ENCODE peak calls at places on chromosome X, in ten cellular contexts. W, O, V, Z, D, I, G, P, T and Y are unnamed samples. For H3K27me3, the result is how much of the 10 kb centered on the place peaks cover.

GRCh38 chrX:109840585-109840984 is 107.5 kb upstream of the ACSL4 start:
- DNase-seq in W (peak), O (peak), V (peak), Z (peak), D (peak), I (no peak), G (no peak), P (no peak), T (no peak), Y (peak)

GRCh38 chrX:110026099-110026844 is 23.4 kb downstream of the TMEM164 start:
- DNase-seq in W (no peak), O (no peak), V (peak), Z (no peak), D (no peak), I (no peak), G (no peak), P (no peak), T (no peak), Y (no peak)

GRCh38 chrX:129522184-129523059 is 868 bp downstream of the SMARCA1 start:
- DNase-seq in W (peak), O (peak), V (peak), Z (peak), D (peak), I (no peak), G (peak), P (peak), T (no peak), Y (no peak)

GRCh38 chrX:421646-422325 is 35.1 kb upstream of the PPP2R3B start:
- DNase-seq in W (no peak), O (peak), V (no peak), Z (no peak), D (no peak), I (no peak), G (no peak), P (no peak), T (no peak), Y (no peak)

GRCh38 chrX:106874075-106874474 is 29.1 kb downstream of the RIPPLY1 start:
- DNase-seq in W (no peak), O (no peak), V (peak), Z (no peak), D (no peak), I (no peak), G (peak), P (no peak), T (no peak), Y (no peak)

GRCh38 chrX:113136841-113137240 is 296.2 kb upstream of the AMOT start:
- DNase-seq in W (no peak), O (no peak), V (no peak), Z (no peak), D (no peak), I (no peak), G (no peak), P (no peak), T (no peak), Y (no peak)

GRCh38 chrX:150361070-150361776 is 1.9 kb upstream of the MAMLD1 start:
- DNase-seq in W (no peak), O (no peak), V (no peak), Z (no peak), D (no peak), I (peak), G (peak), P (no peak), T (no peak), Y (no peak)

GRCh38 chrX:106751407-106751806 is 24.9 kb downstream of the RNF128 start:
- DNase-seq in W (no peak), O (no peak), V (no peak), Z (no peak), D (no peak), I (no peak), G (no peak), P (no peak), T (no peak), Y (no peak)

GRCh38 chrX:119655125-119655524 is 37.8 kb downstream of the SEPTIN6 start:
- DNase-seq in W (peak), O (no peak), V (peak), Z (no peak), D (peak), I (no peak), G (no peak), P (no peak), T (no peak), Y (peak)

GRCh38 chrX:76253432-76253831 is 80.6 kb downstream of the PBDC1 start:
- DNase-seq in W (peak), O (no peak), V (no peak), Z (peak), D (peak), I (peak), G (peak), P (no peak), T (no peak), Y (no peak)

GRCh38 chrX:1784773-1785172 is 169.9 kb downstream of the ASMT start:
- DNase-seq in W (no peak), O (no peak), V (no peak), Z (no peak), D (no peak), I (no peak), G (no peak), P (no peak), T (no peak), Y (no peak)
- TF ChIP-seq CTCF in W (no peak), O (no peak), V (no peak), Z (no peak), D (no peak), I (no peak), G (no peak), P (no peak), T (peak), Y (no peak)

GRCh38 chrX:148698221-148698620 is 197.8 kb downstream of the AFF2 start:
- DNase-seq in W (no peak), O (no peak), V (no peak), Z (no peak), D (no peak), I (no peak), G (no peak), P (no peak), T (no peak), Y (no peak)
- H3K4me3 ChIP-seq in W (no peak), O (no peak), V (no peak), Z (no peak), D (no peak), I (no peak), G (no peak), P (no peak), T (no peak), Y (no peak)

GRCh38 chrX:153639177-153640044 is 7.6 kb upstream of the DUSP9 start:
- DNase-seq in W (no peak), O (peak), V (no peak), Z (no peak), D (no peak), I (no peak), G (no peak), P (no peak), T (no peak), Y (no peak)
- H3K27me3 ChIP-seq in W (under half), O (under half), V (under half), Z (under half), D (under half), I (under half), G (under half), P (under half), T (under half), Y (under half)

GRCh38 chrX:51862920-51863319 is 30.5 kb upstream of the MAGED1 start:
- DNase-seq in W (no peak), O (no peak), V (no peak), Z (no peak), D (no peak), I (no peak), G (no peak), P (no peak), T (no peak), Y (no peak)

GRCh38 chrX:51866156-51866555 is 27.3 kb upstream of the MAGED1 start:
- DNase-seq in W (peak), O (no peak), V (peak), Z (no peak), D (no peak), I (no peak), G (no peak), P (no peak), T (no peak), Y (no peak)

GRCh38 chrX:51867626-51868025 is 25.8 kb upstream of the MAGED1 start:
- DNase-seq in W (no peak), O (no peak), V (no peak), Z (no peak), D (no peak), I (no peak), G (no peak), P (no peak), T (no peak), Y (no peak)
- TF ChIP-seq CTCF in W (no peak), O (no peak), V (no peak), Z (no peak), D (no peak), I (no peak), G (no peak), P (no peak), T (no peak), Y (no peak)

GRCh38 chrX:79366556-79366887 is 612 bp downstream of the ITM2A start:
- DNase-seq in W (no peak), O (no peak), V (no peak), Z (peak), D (no peak), I (no peak), G (no peak), P (no peak), T (no peak), Y (no peak)
- H3K4me3 ChIP-seq in W (no peak), O (no peak), V (no peak), Z (peak), D (peak), I (peak), G (peak), P (peak), T (peak), Y (no peak)

GRCh38 chrX:18490816-18491215 is 65.4 kb downstream of the CDKL5 start:
- DNase-seq in W (peak), O (no peak), V (no peak), Z (no peak), D (no peak), I (no peak), G (no peak), P (no peak), T (no peak), Y (no peak)

GRCh38 chrX:18491601-18492000 is 66.2 kb downstream of the CDKL5 start:
- DNase-seq in W (no peak), O (no peak), V (no peak), Z (no peak), D (no peak), I (no peak), G (no peak), P (no peak), T (no peak), Y (no peak)
- H3K27me3 ChIP-seq in W (under half), O (under half), V (under half), Z (under half), D (under half), I (under half), G (under half), P (under half), T (under half), Y (under half)